ENCODE peak calls at places on chromosomes 6 and 20, in nine cellular contexts. B, S, E, X, G, C, R, P and D are unnamed samples.

GRCh38 chr20:49987015-49987867 is 4.5 kb downstream of the SNAI1 start:
- DNase-seq in B (no peak), X (peak), E (no peak), R (no peak), P (no peak), S (no peak), C (no peak), G (no peak), D (no peak)

GRCh38 chr20:59603727-59604608 is at the start of gene PHACTR3:
- DNase-seq in B (no peak), G (no peak), R (no peak), S (no peak), P (peak), E (no peak), X (no peak), C (no peak), D (no peak)

GRCh38 chr6:29708432-29709177 is 14.6 kb upstream of the HLA-F start:
- DNase-seq in P (no peak), B (no peak), S (no peak), G (no peak), R (peak), E (no peak), X (no peak), C (no peak), D (no peak)

GRCh38 chr20:10647471-10647870 is 26.3 kb downstream of the JAG1 start:
- DNase-seq in S (no peak), R (no peak), C (peak), G (no peak), P (no peak), B (no peak), X (no peak), E (no peak), D (no peak)

GRCh38 chr6:42935322-42935721 is 6.0 kb downstream of the CNPY3 start:
- DNase-seq in G (no peak), X (no peak), R (no peak), C (no peak), B (no peak), P (no peak), E (no peak), S (no peak), D (no peak)

GRCh38 chr6:166058064-166058739 is 109.4 kb downstream of the TBXT start:
- DNase-seq in E (no peak), C (no peak), S (no peak), B (no peak), P (peak), X (peak), R (no peak), G (no peak), D (peak)

GRCh38 chr6:146543940-146544661 is 468 bp downstream of the RAB32 start:
- DNase-seq in X (peak), B (no peak), P (peak), S (no peak), R (peak), G (no peak), C (peak), E (no peak), D (peak)

GRCh38 chr20:32945710-32946221 is 58.5 kb downstream of the SUN5 start:
- DNase-seq in P (no peak), G (no peak), C (no peak), S (no peak), R (peak), E (no peak), X (no peak), B (no peak), D (peak)

GRCh38 chr20:10632681-10633509 is 40.9 kb downstream of the JAG1 start:
- DNase-seq in P (no peak), B (no peak), X (no peak), R (no peak), S (no peak), G (no peak), E (no peak), C (no peak), D (no peak)

GRCh38 chr6:150301871-150302800 is 66.7 kb upstream of the IYD start:
- DNase-seq in B (no peak), X (peak), R (peak), P (no peak), E (peak), G (no peak), C (no peak), S (no peak), D (peak)

GRCh38 chr6:10309826-10310405 is 105.0 kb downstream of the TFAP2A start:
- DNase-seq in R (no peak), B (no peak), S (no peak), E (no peak), X (peak), P (no peak), G (no peak), C (no peak), D (no peak)

GRCh38 chr6:31378721-31379103 is 21.7 kb upstream of the HLA-B start:
- DNase-seq in P (no peak), S (no peak), R (no peak), G (no peak), C (no peak), B (no peak), X (no peak), E (no peak), D (no peak)

GRCh38 chr6:47651505-47651944 is 46.9 kb upstream of the ADGRF4 start:
- DNase-seq in C (no peak), G (no peak), S (no peak), B (no peak), X (peak), P (no peak), R (no peak), E (no peak), D (peak)

GRCh38 chr20:7505835-7506221 is 434.4 kb downstream of the HAO1 start:
- DNase-seq in X (no peak), S (no peak), B (no peak), R (no peak), E (no peak), G (no peak), C (no peak), P (no peak), D (no peak)

GRCh38 chr6:85389180-85389797 is 60.6 kb upstream of the NT5E start:
- DNase-seq in R (peak), P (no peak), X (no peak), G (no peak), C (no peak), E (no peak), S (no peak), B (no peak), D (no peak)

GRCh38 chr6:108619431-108620197 is 58.9 kb downstream of the FOXO3 start:
- DNase-seq in R (no peak), B (no peak), G (no peak), X (no peak), P (no peak), C (no peak), S (no peak), E (no peak), D (no peak)

GRCh38 chr6:22236626-22237414 is 60.0 kb downstream of the PRL start:
- DNase-seq in E (peak), C (no peak), G (no peak), X (peak), R (no peak), S (no peak), P (no peak), B (no peak), D (peak)

GRCh38 chr6:30091577-30092381 is 16.2 kb upstream of the RNF39 start:
- DNase-seq in P (no peak), S (no peak), R (no peak), B (no peak), E (peak), C (no peak), X (peak), G (no peak), D (no peak)

GRCh38 chr6:15522026-15522425 is 140.8 kb downstream of the DTNBP1 start:
- DNase-seq in C (peak), X (no peak), R (no peak), E (no peak), P (no peak), G (no peak), S (no peak), B (no peak), D (no peak)

GRCh38 chr6:46510656-46511055 is 19.4 kb upstream of the RCAN2 start:
- DNase-seq in X (peak), S (no peak), B (no peak), C (peak), P (peak), R (no peak), G (no peak), E (peak), D (peak)

GRCh38 chr6:3966426-3966825 is 112.5 kb downstream of the FAM217A start:
- DNase-seq in G (no peak), P (no peak), B (no peak), E (no peak), X (no peak), R (no peak), S (no peak), C (no peak), D (no peak)

GRCh38 chr20:57476641-57477461 is 48.1 kb downstream of the CTCFL start:
- DNase-seq in S (no peak), R (no peak), C (peak), E (no peak), B (no peak), G (no peak), P (no peak), X (no peak), D (no peak)

GRCh38 chr6:148441454-148441911 is 98.8 kb downstream of the SASH1 start:
- DNase-seq in B (no peak), R (no peak), E (peak), X (peak), G (no peak), S (no peak), C (no peak), P (no peak), D (peak)

GRCh38 chr20:51354191-51354768 is 188.2 kb downstream of the NFATC2 start:
- DNase-seq in P (no peak), B (no peak), E (no peak), X (peak), C (no peak), S (no peak), G (no peak), R (no peak), D (peak)

GRCh38 chr6:114164206-114164605 is 178.6 kb downstream of the HS3ST5 start:
- DNase-seq in P (no peak), X (no peak), S (no peak), B (no peak), R (no peak), C (no peak), E (no peak), G (no peak), D (no peak)

GRCh38 chr6:26125015-26125690 is 37.9 kb downstream of the HFE start:
- DNase-seq in P (no peak), B (no peak), G (no peak), R (peak), S (no peak), C (no peak), X (no peak), E (no peak), D (peak)

GRCh38 chr6:117530467-117531242 is 48.2 kb downstream of the DCBLD1 start:
- DNase-seq in P (no peak), S (no peak), B (no peak), E (no peak), R (no peak), C (no peak), X (no peak), G (no peak), D (no peak)

GRCh38 chr6:41548098-41548840 is 2.1 kb downstream of the FOXP4 start:
- DNase-seq in R (peak), G (no peak), C (no peak), X (no peak), B (no peak), P (no peak), E (no peak), S (peak), D (no peak)

GRCh38 chr6:34236423-34237315 is at the start of gene HMGA1:
- DNase-seq in S (peak), B (peak), X (peak), E (no peak), P (peak), R (peak), G (peak), C (peak), D (peak)

GRCh38 chr20:63848003-63848911 is 13.0 kb upstream of the ABHD16B start:
- DNase-seq in S (no peak), X (no peak), B (peak), C (no peak), R (no peak), P (no peak), G (no peak), E (no peak), D (no peak)

GRCh38 chr6:140782941-140783340 is 1349.8 kb upstream of the GJE1 start:
- DNase-seq in B (no peak), G (no peak), X (no peak), P (no peak), S (no peak), R (no peak), E (no peak), C (no peak), D (no peak)

GRCh38 chr6:117448732-117449131 is 23.0 kb upstream of the ROS1 start:
- DNase-seq in X (peak), B (no peak), S (no peak), P (no peak), E (peak), C (no peak), R (no peak), G (no peak), D (peak)

GRCh38 chr6:111534366-111534765 is 51.3 kb upstream of the REV3L start:
- DNase-seq in S (no peak), X (peak), B (peak), E (no peak), R (no peak), G (peak), C (peak), P (peak), D (no peak)

GRCh38 chr20:24776755-24777271 is 172.3 kb upstream of the CST7 start:
- DNase-seq in B (no peak), X (no peak), S (no peak), C (peak), E (no peak), R (no peak), G (no peak), P (peak), D (no peak)